ENCODE peak calls at places on chromosomes 16 and 17, in four cellular contexts. Z is GM12878, S is K562, L is HepG2. H is an unnamed sample.

GRCh38 chr17:40561871-40562611 is 3.2 kb downstream of the CCR7 start:
- DNase-seq in Z (peak; percentile 78), S (no peak), L (no peak), H (no peak)

GRCh38 chr16:14489460-14489859 is 140.6 kb downstream of the PARN start:
- DNase-seq in Z (no peak), S (peak; percentile 67), L (peak; percentile 57), H (no peak)

GRCh38 chr17:19021622-19022083 is 17.1 kb upstream of the FAM83G start:
- DNase-seq in Z (no peak), S (peak; percentile 79), L (no peak), H (no peak)

GRCh38 chr17:29565643-29566472 is 979 bp downstream of the ABHD15 start:
- DNase-seq in Z (no peak), S (no peak), L (peak; percentile 25), H (no peak)

GRCh38 chr17:79803997-79804855 is 7.3 kb upstream of the CBX8 start:
- DNase-seq in Z (peak; percentile 43), S (no peak), L (no peak), H (no peak)

GRCh38 chr16:57799619-57800212 is 2.6 kb downstream of the KIFC3 start:
- DNase-seq in Z (no peak), S (peak; percentile 54), L (no peak), H (no peak)

GRCh38 chr17:67546578-67547527 is 169.8 kb downstream of the PITPNC1 start:
- DNase-seq in Z (no peak), S (peak; percentile 11), L (no peak), H (no peak)

GRCh38 chr16:83031524-83031923 is 404.8 kb downstream of the CDH13 start:
- DNase-seq in Z (no peak), S (no peak), L (no peak), H (no peak)

GRCh38 chr17:39928868-39929651 is 1.5 kb downstream of the LRRC3C start:
- DNase-seq in Z (no peak), S (peak; percentile 59), L (no peak), H (no peak)

GRCh38 chr16:89161763-89162162 is 9.8 kb upstream of the CDH15 start:
- DNase-seq in Z (no peak), S (no peak), L (no peak), H (no peak)

GRCh38 chr17:13297198-13297597 is 279.4 kb upstream of the ELAC2 start:
- DNase-seq in Z (no peak), S (no peak), L (peak; percentile 7), H (no peak)

GRCh38 chr17:9104370-9105041 is 83.2 kb downstream of the NTN1 start:
- DNase-seq in Z (no peak), S (no peak), L (no peak), H (no peak)

GRCh38 chr16:4385789-4386451 is 14.3 kb downstream of the VASN start:
- DNase-seq in Z (no peak), S (no peak), L (no peak), H (no peak)

GRCh38 chr16:75251280-75252048 is at the start of gene BCAR1:
- DNase-seq in Z (no peak), S (peak; percentile 92), L (peak; percentile 86), H (peak; percentile 89)

GRCh38 chr17:43832976-43833829 is at the start of gene MPP3:
- DNase-seq in Z (no peak), S (peak; percentile 83), L (no peak), H (no peak)

GRCh38 chr16:55711959-55712876 is 56.4 kb downstream of the SLC6A2 start:
- DNase-seq in Z (no peak), S (peak; percentile 70), L (peak; percentile 61), H (no peak)

GRCh38 chr16:28313587-28313986 is 21.3 kb downstream of the SBK1 start:
- DNase-seq in Z (no peak), S (no peak), L (no peak), H (no peak)

GRCh38 chr17:36816889-36817288 is 120.4 kb upstream of the LHX1 start:
- DNase-seq in Z (no peak), S (no peak), L (no peak), H (no peak)

GRCh38 chr17:2043785-2044184 is 2.0 kb downstream of the OVCA2 start:
- DNase-seq in Z (no peak), S (no peak), L (no peak), H (no peak)

GRCh38 chr17:63086483-63087185 is 120.6 kb downstream of the TANC2 start:
- DNase-seq in Z (no peak), S (no peak), L (no peak), H (no peak)

GRCh38 chr16:1379863-1380174 is 28.1 kb downstream of the GNPTG start:
- DNase-seq in Z (no peak), S (peak; percentile 61), L (peak; percentile 32), H (no peak)

GRCh38 chr16:85610446-85611204 is 2.5 kb upstream of the GSE1 start:
- DNase-seq in Z (no peak), S (peak; percentile 95), L (peak; percentile 82), H (peak; percentile 96)

GRCh38 chr16:57994778-57995177 is 5.7 kb downstream of the ZNF319 start:
- DNase-seq in Z (no peak), S (peak; percentile 86), L (peak; percentile 44), H (no peak)

GRCh38 chr17:7313890-7314718 is 1.1 kb downstream of the GPS2 start:
- DNase-seq in Z (no peak), S (peak; percentile 34), L (no peak), H (no peak)

GRCh38 chr17:38958756-38959155 is 8.4 kb downstream of the FBXO47 start:
- DNase-seq in Z (no peak), S (no peak), L (no peak), H (no peak)

GRCh38 chr17:16484445-16485169 is 7.4 kb downstream of the LRRC75A start:
- DNase-seq in Z (no peak), S (no peak), L (no peak), H (no peak)

GRCh38 chr17:80948961-80949450 is 42.6 kb upstream of the CHMP6 start:
- DNase-seq in Z (no peak), S (no peak), L (no peak), H (no peak)

GRCh38 chr17:80951121-80952090 is 40.2 kb upstream of the CHMP6 start:
- DNase-seq in Z (no peak), S (no peak), L (no peak), H (no peak)

GRCh38 chr17:80948091-80948960 is 43.3 kb upstream of the CHMP6 start:
- DNase-seq in Z (no peak), S (no peak), L (no peak), H (no peak)

GRCh38 chr17:80950466-80951120 is 41.0 kb upstream of the CHMP6 start:
- DNase-seq in Z (no peak), S (no peak), L (no peak), H (no peak)

GRCh38 chr17:80949451-80950421 is 41.9 kb upstream of the CHMP6 start:
- DNase-seq in Z (no peak), S (no peak), L (no peak), H (no peak)
- TF ChIP-seq HDAC6 in Z (no peak), S (no peak), L (no peak), H (no peak)

DNA sequence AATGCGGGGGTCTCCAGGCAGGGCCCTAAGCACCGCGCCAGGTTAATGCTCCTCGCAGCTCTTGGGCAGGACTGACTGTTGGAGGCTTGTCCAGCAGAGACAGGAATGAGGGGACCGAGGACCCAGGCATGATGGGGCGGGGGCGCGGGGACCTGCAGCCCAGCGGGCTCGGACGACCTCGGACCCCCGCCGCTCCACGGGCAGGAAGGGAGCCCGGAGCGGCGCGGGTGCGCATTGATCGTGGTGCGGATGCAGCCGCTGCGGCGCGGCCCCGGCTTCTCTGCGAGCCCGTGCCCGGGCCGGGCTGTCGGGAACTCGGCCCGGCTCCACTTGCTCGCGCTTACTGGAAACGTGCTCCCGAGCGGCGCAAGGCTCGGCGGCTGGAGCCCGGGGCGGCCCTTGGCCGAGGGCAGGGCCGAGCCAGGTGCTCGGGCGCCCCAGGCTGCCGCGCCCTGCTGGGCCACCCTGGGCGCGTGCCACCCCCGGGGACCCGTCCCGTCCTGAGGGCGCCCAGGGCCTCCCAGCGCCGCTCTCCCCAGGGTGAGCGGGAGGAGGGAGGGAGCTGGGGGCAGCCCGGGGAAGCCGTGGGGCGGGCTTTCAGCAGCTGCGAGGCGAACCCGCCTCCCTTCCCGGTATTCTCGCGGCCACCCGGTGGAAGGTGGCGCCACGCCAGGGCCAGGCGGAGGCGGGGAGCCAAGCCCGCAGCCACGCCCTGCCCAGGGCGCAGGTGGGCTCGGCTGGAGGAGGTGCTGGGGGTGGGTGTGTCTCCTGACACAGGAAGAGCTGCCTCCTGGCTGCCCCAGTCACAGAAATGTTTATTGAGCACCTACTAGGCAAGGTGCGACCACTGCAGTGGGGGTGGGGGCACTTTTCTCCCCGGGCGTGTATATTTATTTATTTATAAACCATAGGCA is 45.9 kb downstream of the SOCS3 start:
- DNase-seq in Z (peak; percentile 45), S (peak; percentile 95), L (peak; percentile 57), H (peak; percentile 77)
- TF ChIP-seq HDAC6 in Z (peak; percentile 68), S (no peak), L (no peak), H (no peak)

GRCh38 chr17:57946798-57947358 is 8.3 kb downstream of the CUEDC1 start:
- DNase-seq in Z (peak; percentile 73), S (peak; percentile 46), L (peak; percentile 80), H (no peak)
- TF ChIP-seq HDAC6 in Z (no peak), S (no peak), L (no peak), H (no peak)

DNA sequence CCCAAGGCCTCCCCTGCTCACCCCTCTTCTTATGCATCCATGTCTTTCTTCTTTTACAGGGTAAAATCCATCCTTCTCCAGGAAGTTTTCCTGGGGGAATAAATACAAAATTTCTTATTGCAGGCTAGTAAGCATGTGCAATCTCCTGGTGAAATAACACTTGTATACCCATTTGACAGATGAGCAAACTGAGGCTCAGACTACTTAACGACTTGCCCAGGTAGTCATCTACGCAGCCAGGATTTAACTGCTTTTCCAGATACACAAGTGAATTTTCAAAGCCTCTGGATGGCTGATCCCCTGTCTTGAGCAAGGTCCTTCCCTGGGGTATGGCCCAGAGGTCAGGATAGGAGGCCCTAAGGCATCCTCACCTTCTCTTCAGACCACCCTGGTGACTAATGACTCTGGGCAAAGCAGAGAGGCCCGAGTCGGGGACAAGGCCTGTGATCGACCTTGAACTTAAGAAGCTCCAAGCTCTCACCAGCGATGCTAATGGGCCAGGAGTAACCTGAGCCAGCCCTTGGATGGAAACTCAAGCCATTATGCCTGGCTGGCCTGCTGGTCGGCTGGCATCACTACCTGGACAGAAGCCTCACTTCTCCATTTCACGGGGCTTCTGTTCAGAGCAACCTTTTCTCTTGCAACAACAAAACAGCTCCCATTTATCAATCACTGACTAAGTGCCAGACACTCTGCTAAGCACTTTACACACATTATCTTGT is 33.1 kb downstream of the ZNF423 start:
- DNase-seq in Z (no peak), S (no peak), L (no peak), H (no peak)
- TF ChIP-seq HDAC6 in Z (no peak), S (no peak), L (no peak), H (no peak)

GRCh38 chr17:65169691-65170090 is 32.5 kb downstream of the RGS9 start:
- DNase-seq in Z (no peak), S (no peak), L (no peak), H (no peak)

GRCh38 chr17:65171753-65172152 is 34.6 kb downstream of the RGS9 start:
- DNase-seq in Z (no peak), S (peak; percentile 43), L (no peak), H (no peak)

GRCh38 chr17:65173284-65173793 is 36.2 kb downstream of the RGS9 start:
- DNase-seq in Z (no peak), S (peak; percentile 96), L (no peak), H (peak; percentile 49)

GRCh38 chr17:65172511-65173136 is 35.5 kb downstream of the RGS9 start:
- DNase-seq in Z (no peak), S (no peak), L (no peak), H (no peak)

DNA sequence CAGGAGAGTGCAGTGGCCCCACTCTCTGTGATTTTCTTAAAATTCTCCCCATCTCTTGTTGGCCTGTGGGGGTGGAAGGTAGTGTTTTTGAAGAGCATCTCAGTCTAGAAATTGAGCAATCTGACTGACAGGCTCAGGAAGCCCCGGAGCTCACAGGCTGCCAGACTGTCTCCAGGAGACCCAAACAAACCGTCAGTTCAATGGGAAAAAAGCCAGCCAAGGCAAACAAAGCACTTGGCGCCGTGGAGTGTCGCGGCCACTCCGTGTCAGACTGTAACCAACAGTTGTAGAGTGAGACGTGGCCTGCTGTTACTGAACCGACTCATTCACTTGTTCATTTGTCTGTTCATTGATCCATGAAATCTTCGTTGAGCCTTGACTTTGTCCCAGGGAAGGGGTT is 33.7 kb downstream of the RGS9 start:
- DNase-seq in Z (no peak), S (no peak), L (peak; percentile 61), H (no peak)
- TF ChIP-seq HDAC6 in Z (no peak), S (no peak), L (no peak), H (no peak)

H was measured in H1.